ENCODE peak calls at places on chromosomes 16 and 17, in five cellular contexts. A is stimulated activated CD8-positive, alpha-beta memory T cell treated with anti-CD3 and anti-CD28 coated beads, Interleukin-2, amount 100 ng/mL, for 48 hours; H is cardiac fibroblast; X is globus pallidus; Q is A549. N is an unnamed sample.

GRCh38 chr17:19354123-19354522 is 8.4 kb downstream of the B9D1 start:
- DNase-seq in A (no peak), H (peak; percentile 85), X (no peak), Q (no peak), N (peak; percentile 85)

GRCh38 chr17:74592087-74592990 is at the start of gene CD300LD:
- DNase-seq in A (no peak), H (peak; percentile 6), X (no peak), Q (no peak), N (no peak)

GRCh38 chr16:53085539-53086450 is 31.0 kb downstream of the CHD9 start:
- DNase-seq in A (no peak), H (peak; percentile 77), X (no peak), Q (no peak), N (no peak)

GRCh38 chr17:50591338-50591737 is 30.8 kb downstream of the CACNA1G start:
- DNase-seq in A (no peak), H (no peak), X (no peak), Q (no peak), N (no peak)

GRCh38 chr17:27471321-27472269 is 15.3 kb downstream of the KSR1 start:
- DNase-seq in A (peak; percentile 72), H (no peak), X (no peak), Q (no peak), N (no peak)

GRCh38 chr17:18263885-18264682 is 3.6 kb downstream of the MIEF2 start:
- DNase-seq in A (no peak), H (no peak), X (no peak), Q (no peak), N (no peak)

GRCh38 chr16:3023415-3023668 is 400 bp downstream of the HCFC1R1 start:
- DNase-seq in A (no peak), H (peak; percentile 73), X (no peak), Q (peak; percentile 51), N (peak; percentile 72)

GRCh38 chr16:48164907-48165715 is 9.3 kb upstream of the ABCC12 start:
- DNase-seq in A (peak; percentile 35), H (peak; percentile 71), X (peak; percentile 57), Q (peak; percentile 82), N (no peak)

GRCh38 chr17:6455321-6455705 is 11.1 kb downstream of the PIMREG start:
- DNase-seq in A (no peak), H (peak; percentile 35), X (no peak), Q (no peak), N (no peak)

GRCh38 chr16:68047987-68048386 is 24.9 kb downstream of the DUS2 start:
- DNase-seq in A (no peak), H (no peak), X (no peak), Q (no peak), N (no peak)

GRCh38 chr16:10205688-10206087 is 23.5 kb upstream of the GRIN2A start:
- DNase-seq in A (no peak), H (no peak), X (no peak), Q (no peak), N (no peak)

GRCh38 chr16:67828651-67829050 is 13.5 kb upstream of the THAP11 start:
- DNase-seq in A (no peak), H (no peak), X (no peak), Q (no peak), N (no peak)

GRCh38 chr16:19396555-19397011 is 21.1 kb upstream of the TMC5 start:
- DNase-seq in A (no peak), H (no peak), X (no peak), Q (no peak), N (no peak)

GRCh38 chr17:79746955-79747507 is 16.3 kb downstream of the ENPP7 start:
- DNase-seq in A (no peak), H (peak; percentile 18), X (no peak), Q (no peak), N (no peak)

GRCh38 chr17:7841622-7842379 is 7.8 kb downstream of the KDM6B start:
- DNase-seq in A (peak; percentile 90), H (peak; percentile 94), X (peak; percentile 89), Q (peak; percentile 90), N (peak; percentile 66)